ENCODE peak calls at places on chromosomes 5 and 9, in six cellular contexts. I, Z, B, O, U and M are unnamed samples.

GRCh38 chr5:67350600-67351315 is 154.2 kb upstream of the CD180 start:
- DNase-seq in Z (no peak), B (no peak), I (no peak), U (no peak), O (no peak), M (peak)

GRCh38 chr9:137602661-137603060 is 2.8 kb upstream of the ARRDC1 start:
- DNase-seq in U (peak), B (no peak), Z (no peak), I (no peak), O (no peak), M (no peak)

GRCh38 chr9:18216376-18216775 is 257.6 kb upstream of the ADAMTSL1 start:
- DNase-seq in Z (no peak), O (no peak), U (no peak), B (no peak), I (no peak), M (no peak)

GRCh38 chr5:173477320-173478055 is 139.0 kb downstream of the BOD1 start:
- DNase-seq in U (no peak), B (no peak), I (peak), Z (no peak), O (no peak), M (peak)

GRCh38 chr5:82735160-82735789 is 341.9 kb downstream of the TMEM167A start:
- DNase-seq in B (no peak), O (no peak), Z (no peak), U (no peak), I (peak), M (peak)

GRCh38 chr5:115494570-115495289 is 49.8 kb downstream of the FEM1C start:
- DNase-seq in U (no peak), B (no peak), I (no peak), O (no peak), Z (no peak), M (peak)

GRCh38 chr9:18976368-18977238 is 56.4 kb downstream of the SAXO1 start:
- DNase-seq in B (no peak), I (peak), Z (no peak), O (no peak), U (no peak), M (peak)

GRCh38 chr9:132210472-132211145 is 48.8 kb downstream of the NTNG2 start:
- DNase-seq in O (no peak), B (no peak), I (peak), Z (no peak), U (no peak), M (no peak)

GRCh38 chr9:135961811-135962695 is 880 bp upstream of the UBAC1 start:
- DNase-seq in O (no peak), I (no peak), B (no peak), U (no peak), Z (no peak), M (no peak)

GRCh38 chr5:149150457-149150856 is 9.2 kb downstream of the ABLIM3 start:
- DNase-seq in B (no peak), O (no peak), U (no peak), Z (no peak), I (peak), M (no peak)

GRCh38 chr9:16671591-16672137 is 198.8 kb downstream of the BNC2 start:
- DNase-seq in Z (no peak), O (no peak), I (peak), B (no peak), U (no peak), M (peak)

GRCh38 chr5:170357853-170358497 is 31.2 kb downstream of the KCNMB1 start:
- DNase-seq in B (no peak), Z (no peak), I (no peak), U (no peak), O (no peak), M (no peak)

GRCh38 chr5:157187046-157187754 is 6.6 kb downstream of the ITK start:
- DNase-seq in B (no peak), U (no peak), I (no peak), Z (no peak), O (no peak), M (no peak)

GRCh38 chr5:58143757-58144156 is 316.1 kb downstream of the PLK2 start:
- DNase-seq in I (no peak), U (no peak), O (no peak), B (no peak), Z (no peak), M (no peak)

GRCh38 chr5:116492016-116492623 is 82.5 kb downstream of the SEMA6A start:
- DNase-seq in Z (no peak), U (no peak), I (peak), B (no peak), O (no peak), M (peak)

GRCh38 chr5:29367176-29367833 is 1826.2 kb upstream of the CDH6 start:
- DNase-seq in Z (peak), I (no peak), U (peak), B (no peak), O (no peak), M (no peak)

GRCh38 chr5:137498301-137498735 is 808 bp downstream of the SPOCK1 start:
- DNase-seq in Z (peak), I (no peak), U (peak), B (no peak), O (peak), M (no peak)

GRCh38 chr5:174693697-174694400 is 30.5 kb upstream of the MSX2 start:
- DNase-seq in I (no peak), U (no peak), Z (no peak), O (no peak), B (no peak), M (no peak)

GRCh38 chr5:172235827-172236749 is 42.1 kb downstream of the EFCAB9 start:
- DNase-seq in U (no peak), O (no peak), B (no peak), I (peak), Z (no peak), M (no peak)

GRCh38 chr5:78638423-78638822 is 10.1 kb downstream of the LHFPL2 start:
- DNase-seq in B (no peak), U (peak), Z (peak), I (peak), O (no peak), M (peak)

GRCh38 chr9:95092321-95093072 is 225.0 kb downstream of the FANCC start:
- DNase-seq in Z (peak), O (no peak), U (no peak), B (no peak), I (peak), M (peak)

GRCh38 chr9:136688274-136689107 is 1.2 kb upstream of the AGPAT2 start:
- DNase-seq in I (no peak), Z (no peak), O (no peak), B (no peak), U (no peak), M (no peak)

GRCh38 chr9:36306481-36307306 is 48.4 kb upstream of the GNE start:
- DNase-seq in O (no peak), B (no peak), Z (no peak), U (peak), I (peak), M (no peak)

GRCh38 chr5:148224131-148224742 is 14.1 kb upstream of the MARCOL start:
- DNase-seq in U (no peak), Z (no peak), I (no peak), O (no peak), B (no peak), M (no peak)

GRCh38 chr5:152056931-152057330 is 132.3 kb upstream of the GLRA1 start:
- DNase-seq in O (no peak), I (no peak), U (no peak), Z (no peak), B (no peak), M (no peak)

GRCh38 chr5:147509041-147509709 is 693 bp downstream of the DPYSL3 start:
- DNase-seq in Z (peak), B (no peak), I (peak), O (peak), U (peak), M (peak)

GRCh38 chr5:127572930-127573329 is 55.5 kb downstream of the PRRC1 start:
- DNase-seq in I (no peak), B (no peak), O (no peak), U (peak), Z (no peak), M (no peak)

GRCh38 chr9:38039090-38039906 is 29.7 kb downstream of the SHB start:
- DNase-seq in B (no peak), Z (no peak), U (peak), I (peak), O (no peak), M (peak)

GRCh38 chr5:57911466-57911865 is 428.9 kb upstream of the ACTBL2 start:
- DNase-seq in O (no peak), B (no peak), Z (no peak), I (peak), U (no peak), M (no peak)

GRCh38 chr5:151328734-151329133 is 18.6 kb downstream of the SLC36A2 start:
- DNase-seq in B (no peak), Z (no peak), U (no peak), I (no peak), O (no peak), M (no peak)

GRCh38 chr5:159905496-159905895 is 10.8 kb upstream of the ADRA1B start:
- DNase-seq in U (no peak), O (no peak), B (no peak), Z (no peak), I (peak), M (peak)

GRCh38 chr5:59038169-59039002 is 455.5 kb downstream of the RAB3C start:
- DNase-seq in B (no peak), Z (no peak), O (peak), U (peak), I (peak), M (peak)

GRCh38 chr5:57368010-57368409 is 114.6 kb downstream of the ACTBL2 start:
- DNase-seq in U (no peak), O (no peak), B (no peak), Z (no peak), I (peak), M (no peak)

GRCh38 chr5:36297653-36298052 is 4.0 kb downstream of the RANBP3L start:
- DNase-seq in Z (no peak), U (peak), O (no peak), I (no peak), B (no peak), M (no peak)

GRCh38 chr5:79829260-79829659 is 139.6 kb downstream of the CMYA5 start:
- DNase-seq in O (peak), I (no peak), B (no peak), U (peak), Z (no peak), M (peak)

GRCh38 chr9:91146391-91147019 is 215.2 kb downstream of the AUH start:
- DNase-seq in O (no peak), B (no peak), U (no peak), I (no peak), Z (no peak), M (no peak)

GRCh38 chr5:143870871-143871632 is 59.1 kb downstream of the HMHB1 start:
- DNase-seq in U (peak), I (no peak), B (no peak), Z (no peak), O (no peak), M (no peak)

GRCh38 chr5:170769236-170769635 is 14.3 kb upstream of the GABRP start:
- DNase-seq in O (no peak), Z (no peak), B (no peak), I (no peak), U (no peak), M (no peak)

GRCh38 chr9:135600296-135600805 is 38.8 kb downstream of the PAEP start:
- DNase-seq in Z (no peak), I (no peak), B (no peak), U (no peak), O (no peak), M (no peak)

GRCh38 chr5:143261748-143262392 is 141.6 kb downstream of the NR3C1 start:
- DNase-seq in U (no peak), B (no peak), I (peak), O (no peak), Z (no peak), M (peak)

GRCh38 chr9:125241000-125241862 is at the start of gene HSPA5:
- DNase-seq in Z (peak), U (peak), B (peak), I (peak), O (peak), M (peak)
- H2AK5ac ChIP-seq in Z (peak), U (peak), B (peak), I (peak), O (no peak), M (peak)

GRCh38 chr9:131111186-131111853 is 14.1 kb upstream of the NUP214 start:
- DNase-seq in I (no peak), U (peak), O (no peak), B (no peak), Z (no peak), M (no peak)
- H2AK5ac ChIP-seq in I (no peak), U (no peak), O (no peak), B (no peak), Z (peak), M (peak)

DNA sequence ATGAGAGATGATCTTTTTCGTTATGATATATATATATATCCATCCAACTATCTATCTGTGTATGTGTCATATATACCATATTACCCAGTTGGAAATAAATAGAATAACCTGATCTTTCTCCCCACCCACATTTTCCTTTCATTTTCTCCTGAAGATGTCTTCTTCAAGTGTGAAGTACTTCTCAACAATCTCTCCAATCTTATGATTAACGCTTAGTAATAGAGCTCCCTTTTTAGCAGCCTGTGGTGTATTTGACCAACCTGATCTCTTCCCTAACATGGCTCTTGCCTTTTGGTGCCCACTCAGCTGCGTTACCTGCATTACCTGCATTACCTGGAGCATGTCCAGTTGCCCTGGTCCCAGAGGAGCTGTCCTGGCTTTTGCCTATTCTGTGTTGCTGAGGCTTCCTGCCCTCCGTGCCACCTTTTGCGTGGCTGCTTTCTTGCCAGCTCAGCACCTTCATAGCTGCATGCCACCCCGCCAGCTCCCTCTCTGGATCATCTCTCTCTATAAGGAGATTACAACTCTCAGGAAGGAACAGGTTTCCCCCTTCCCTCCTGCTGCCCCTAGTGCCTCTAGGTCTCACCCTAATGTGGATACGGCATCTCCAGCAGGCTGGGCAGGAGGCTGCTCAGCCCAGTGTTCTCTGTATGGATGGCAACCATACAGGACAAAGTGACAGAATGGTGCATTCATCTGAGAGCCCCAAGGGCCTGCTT is 126.6 kb downstream of the GADD45G start:
- DNase-seq in U (no peak), I (no peak), Z (no peak), B (no peak), O (no peak), M (no peak)
- H2AK5ac ChIP-seq in U (no peak), I (no peak), Z (peak), B (no peak), O (no peak), M (no peak)

GRCh38 chr9:89664896-89665329 is 60.1 kb downstream of the GADD45G start:
- DNase-seq in I (no peak), U (peak), B (peak), O (peak), Z (no peak), M (no peak)
- H2AK5ac ChIP-seq in I (no peak), U (no peak), B (peak), O (no peak), Z (peak), M (no peak)

GRCh38 chr5:139709587-139710369 is 61.6 kb downstream of the CXXC5 start:
- DNase-seq in U (peak), Z (peak), I (no peak), O (peak), B (no peak), M (peak)
- H2AK5ac ChIP-seq in U (peak), Z (peak), I (no peak), O (no peak), B (peak), M (peak)

GRCh38 chr9:98217255-98217654 is 24.8 kb upstream of the CORO2A start:
- DNase-seq in Z (no peak), U (no peak), O (no peak), B (no peak), I (no peak), M (no peak)

GRCh38 chr9:98214811-98215210 is 22.4 kb upstream of the CORO2A start:
- DNase-seq in U (no peak), B (no peak), Z (no peak), O (no peak), I (no peak), M (no peak)

GRCh38 chr9:98216391-98216790 is 24.0 kb upstream of the CORO2A start:
- DNase-seq in Z (no peak), B (no peak), O (no peak), I (no peak), U (no peak), M (no peak)

GRCh38 chr9:98215266-98215665 is 22.8 kb upstream of the CORO2A start:
- DNase-seq in I (peak), B (no peak), U (no peak), O (no peak), Z (no peak), M (no peak)

GRCh38 chr9:98215821-98216220 is 23.4 kb upstream of the CORO2A start:
- DNase-seq in O (peak), B (no peak), I (no peak), Z (no peak), U (peak), M (no peak)
- H2AK5ac ChIP-seq in O (no peak), B (no peak), I (peak), Z (no peak), U (no peak), M (no peak)

DNA sequence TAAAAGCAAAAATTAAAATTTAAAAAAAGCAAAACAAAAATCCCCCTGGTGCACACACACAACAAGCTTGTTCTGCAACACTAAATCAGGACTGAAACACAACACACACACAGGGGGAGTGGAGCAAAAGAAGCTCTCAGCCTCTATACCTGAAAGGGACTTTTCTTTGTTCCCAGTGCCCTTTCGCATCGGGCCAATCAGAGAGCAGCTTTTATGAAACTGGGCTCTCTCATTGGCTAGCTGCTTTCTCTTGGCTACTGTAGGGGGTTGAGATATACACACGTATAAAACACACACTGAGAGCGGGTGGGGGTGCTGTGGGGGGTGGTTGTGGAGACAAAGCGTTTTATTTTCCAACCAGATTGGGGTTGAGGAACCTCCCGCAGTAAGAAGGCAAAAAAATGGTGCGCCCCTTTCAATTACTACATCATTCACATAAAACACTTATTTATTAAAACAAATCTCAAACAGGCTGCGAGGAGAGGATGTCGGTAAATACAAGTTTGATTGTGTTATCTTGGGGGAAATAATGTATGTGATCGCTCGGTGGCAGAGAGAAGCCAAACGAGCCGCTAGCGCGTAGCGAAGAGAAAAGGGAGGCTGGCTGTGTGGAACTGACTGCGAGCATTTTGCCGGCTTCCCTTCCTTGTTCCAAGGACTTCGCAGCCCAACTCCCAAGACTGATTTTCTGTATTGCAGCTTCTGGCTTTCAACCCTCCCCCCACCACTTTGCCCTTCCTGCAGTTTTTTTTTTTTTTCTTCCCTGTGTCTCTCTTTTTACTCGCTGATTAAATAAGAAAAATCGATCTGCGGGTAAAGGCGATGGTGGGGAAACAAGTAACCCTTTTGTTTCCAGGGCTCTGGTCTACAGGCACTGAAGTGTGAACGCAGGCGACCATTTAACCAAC is 2.5 kb upstream of the ZNF608 start:
- DNase-seq in U (peak), Z (peak), O (peak), B (peak), I (peak), M (peak)
- H2AK5ac ChIP-seq in U (no peak), Z (no peak), O (no peak), B (no peak), I (no peak), M (no peak)

DNA sequence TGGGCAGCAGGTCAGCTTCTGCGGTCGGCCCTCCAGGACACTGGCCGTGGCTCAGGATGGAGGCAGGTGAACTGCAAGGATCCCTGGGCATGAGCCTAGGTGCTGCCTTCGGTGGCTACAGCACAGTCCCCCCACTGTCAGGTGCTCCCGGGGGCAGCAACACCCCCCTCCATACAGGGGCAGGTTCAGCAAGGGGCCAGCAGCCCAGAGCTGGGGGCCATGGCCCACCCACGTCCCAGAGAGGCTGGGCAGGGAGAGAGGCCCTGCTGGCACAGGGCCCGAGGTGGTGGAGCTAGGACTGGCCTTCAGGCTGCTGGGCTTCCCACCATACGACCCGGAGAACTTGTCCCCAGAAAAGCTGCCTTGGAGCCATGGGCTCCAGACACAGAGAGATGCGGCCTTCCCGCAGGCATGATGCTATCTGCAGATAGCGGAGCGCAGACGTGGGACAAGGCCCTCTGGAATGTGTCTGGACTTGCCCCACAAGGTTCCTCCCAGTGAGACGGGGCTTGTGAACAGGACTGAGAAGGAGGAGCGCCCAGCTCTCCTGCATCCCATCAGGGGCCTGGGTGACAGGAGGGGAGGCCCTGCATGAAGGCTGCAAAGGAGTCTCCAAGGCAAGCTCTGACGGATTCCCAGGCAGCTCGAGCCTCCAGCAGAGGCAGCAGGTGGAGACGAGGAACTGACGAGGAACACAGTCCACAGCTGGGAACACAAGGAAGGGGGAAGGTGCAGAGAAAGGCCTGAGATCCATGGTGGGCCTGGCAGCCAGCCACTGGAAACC is 111.1 kb downstream of the VAV2 start:
- DNase-seq in U (peak), Z (no peak), B (peak), O (no peak), I (peak), M (peak)
- H2AK5ac ChIP-seq in U (no peak), Z (peak), B (peak), O (no peak), I (peak), M (peak)

GRCh38 chr9:125529107-125529506 is 177.9 kb downstream of the MAPKAP1 start:
- DNase-seq in O (no peak), Z (no peak), U (no peak), B (no peak), I (no peak), M (no peak)
- H2AK5ac ChIP-seq in O (no peak), Z (no peak), U (no peak), B (no peak), I (no peak), M (no peak)

GRCh38 chr5:9610344-9610743 is 19.8 kb downstream of the TAS2R1 start:
- DNase-seq in B (no peak), U (no peak), O (no peak), Z (no peak), I (no peak), M (no peak)
- H2AK5ac ChIP-seq in B (no peak), U (no peak), O (no peak), Z (no peak), I (no peak), M (no peak)